ENCODE peak calls at places on chromosome 11, in ten cellular contexts. K is body of pancreas, Q is hypothalamus, C is uterus, E is T follicular helper cell, I is mesothelial cell of epicardium, B is NCI-H146, D is GM23248, V is NCI-H510A treated with DMSO at 0.1 percent for 48 hours, W is iPS-NIHi11. J is an unnamed sample.

GRCh38 chr11:64597671-64598101 is 6.7 kb downstream of the SLC22A12 start:
- DNase-seq in K (no peak), Q (no peak), C (no peak), E (no peak), I (no peak), B (no peak), D (no peak), V (no peak), W (no peak), J (no peak)

GRCh38 chr11:131904756-131905155 is 534.3 kb downstream of the NTM start:
- DNase-seq in K (no peak), Q (no peak), C (no peak), E (no peak), I (no peak), B (no peak), D (no peak), V (no peak), W (peak), J (no peak)

GRCh38 chr11:9672918-9673317 is 9.0 kb downstream of the SWAP70 start:
- DNase-seq in K (no peak), Q (no peak), C (no peak), E (no peak), I (no peak), B (no peak), D (no peak), V (no peak), W (no peak), J (no peak)

GRCh38 chr11:2156416-2157182 is 4.4 kb downstream of the INS start:
- DNase-seq in K (peak), Q (peak), C (peak), E (peak), I (peak), B (peak), D (peak), V (peak), W (peak), J (peak)

GRCh38 chr11:91209751-91210150 is 986.9 kb upstream of the CHORDC1 start:
- DNase-seq in K (no peak), Q (no peak), C (no peak), E (no peak), I (no peak), B (no peak), D (no peak), V (no peak), W (no peak), J (no peak)

GRCh38 chr11:1042626-1043562 is 6.4 kb upstream of the MUC6 start:
- DNase-seq in K (peak), Q (no peak), C (no peak), E (no peak), I (peak), B (no peak), D (no peak), V (no peak), W (no peak), J (no peak)

GRCh38 chr11:17978553-17979287 is 34.1 kb downstream of the SERGEF start:
- DNase-seq in K (peak), Q (peak), C (no peak), E (no peak), I (no peak), B (peak), D (peak), V (peak), W (peak), J (no peak)

GRCh38 chr11:96015911-96016565 is 92.1 kb upstream of the MTMR2 start:
- DNase-seq in K (no peak), Q (no peak), C (no peak), E (peak), I (no peak), B (no peak), D (no peak), V (no peak), W (peak), J (peak)

GRCh38 chr11:134949121-134949591 is 537.1 kb upstream of the B3GAT1 start:
- DNase-seq in K (no peak), Q (no peak), C (no peak), E (no peak), I (no peak), B (no peak), D (peak), V (no peak), W (no peak), J (no peak)

GRCh38 chr11:43835104-43835503 is 45.5 kb upstream of the ALKBH3 start:
- DNase-seq in K (peak), Q (no peak), C (no peak), E (no peak), I (no peak), B (peak), D (no peak), V (no peak), W (no peak), J (no peak)

GRCh38 chr11:10444725-10445286 is 10.3 kb upstream of the AMPD3 start:
- DNase-seq in K (no peak), Q (no peak), C (no peak), E (no peak), I (no peak), B (no peak), D (no peak), V (no peak), W (no peak), J (no peak)

GRCh38 chr11:43904737-43905515 is 24.3 kb downstream of the ALKBH3 start:
- DNase-seq in K (no peak), Q (peak), C (peak), E (no peak), I (no peak), B (no peak), D (peak), V (no peak), W (no peak), J (no peak)

GRCh38 chr11:88533001-88533400 is 195.5 kb upstream of the CTSC start:
- DNase-seq in K (no peak), Q (no peak), C (no peak), E (no peak), I (no peak), B (no peak), D (no peak), V (no peak), W (no peak), J (no peak)

GRCh38 chr11:44379141-44380008 is 69.4 kb upstream of the ALX4 start:
- DNase-seq in K (no peak), Q (no peak), C (no peak), E (no peak), I (no peak), B (no peak), D (no peak), V (no peak), W (no peak), J (no peak)

GRCh38 chr11:71101606-71102005 is 150.8 kb downstream of the SHANK2 start:
- DNase-seq in K (no peak), Q (no peak), C (no peak), E (no peak), I (no peak), B (no peak), D (no peak), V (no peak), W (no peak), J (no peak)

GRCh38 chr11:131748146-131749050 is 378.0 kb downstream of the NTM start:
- DNase-seq in K (peak), Q (peak), C (peak), E (no peak), I (peak), B (peak), D (peak), V (peak), W (peak), J (no peak)